ENCODE peak calls at places on chromosomes 3 and 15, in seven cellular contexts. One of them, this sample, is unnamed.

GRCh38 chr15:63121382-63122001 is at the start of gene LACTB:
- DNase-seq in T-helper 1 cell: peak
- DNase-seq in activated CD4-positive, CD25-positive, alpha-beta regulatory T cell: peak
- DNase-seq in left colon: peak
- DNase-seq in H4: peak
- DNase-seq in HuH-7: peak
- DNase-seq in HTR-8/SVneo: peak
- DNase-seq in this sample: peak

GRCh38 chr3:9066775-9067174 is 103.5 kb upstream of the RAD18 start:
- DNase-seq in T-helper 1 cell: no peak
- DNase-seq in activated CD4-positive, CD25-positive, alpha-beta regulatory T cell: no peak
- DNase-seq in left colon: no peak
- DNase-seq in H4: no peak
- DNase-seq in HuH-7: no peak
- DNase-seq in HTR-8/SVneo: no peak
- DNase-seq in this sample: no peak

GRCh38 chr15:98751767-98752166 is 103.4 kb downstream of the IGF1R start:
- DNase-seq in T-helper 1 cell: no peak
- DNase-seq in activated CD4-positive, CD25-positive, alpha-beta regulatory T cell: no peak
- DNase-seq in left colon: no peak
- DNase-seq in H4: no peak
- DNase-seq in HuH-7: no peak
- DNase-seq in HTR-8/SVneo: no peak
- DNase-seq in this sample: no peak

GRCh38 chr3:184485906-184486305 is 75.7 kb upstream of the EPHB3 start:
- DNase-seq in T-helper 1 cell: no peak
- DNase-seq in activated CD4-positive, CD25-positive, alpha-beta regulatory T cell: no peak
- DNase-seq in left colon: no peak
- DNase-seq in H4: no peak
- DNase-seq in HuH-7: no peak
- DNase-seq in HTR-8/SVneo: no peak
- DNase-seq in this sample: no peak

GRCh38 chr15:62845239-62846126 is 197.1 kb upstream of the TPM1 start:
- DNase-seq in T-helper 1 cell: no peak
- DNase-seq in activated CD4-positive, CD25-positive, alpha-beta regulatory T cell: no peak
- DNase-seq in left colon: no peak
- DNase-seq in H4: no peak
- DNase-seq in HuH-7: no peak
- DNase-seq in HTR-8/SVneo: no peak
- DNase-seq in this sample: no peak

GRCh38 chr3:120753831-120754230 is 11.3 kb downstream of the GTF2E1 start:
- DNase-seq in T-helper 1 cell: no peak
- DNase-seq in activated CD4-positive, CD25-positive, alpha-beta regulatory T cell: no peak
- DNase-seq in left colon: no peak
- DNase-seq in H4: no peak
- DNase-seq in HuH-7: no peak
- DNase-seq in HTR-8/SVneo: no peak
- DNase-seq in this sample: no peak

GRCh38 chr3:81437683-81438082 is 323.8 kb downstream of the GBE1 start:
- DNase-seq in T-helper 1 cell: no peak
- DNase-seq in activated CD4-positive, CD25-positive, alpha-beta regulatory T cell: no peak
- DNase-seq in left colon: no peak
- DNase-seq in H4: no peak
- DNase-seq in HuH-7: no peak
- DNase-seq in HTR-8/SVneo: no peak
- DNase-seq in this sample: no peak

GRCh38 chr3:171162986-171163723 is 136.6 kb upstream of the SLC2A2 start:
- DNase-seq in T-helper 1 cell: peak
- DNase-seq in activated CD4-positive, CD25-positive, alpha-beta regulatory T cell: no peak
- DNase-seq in left colon: no peak
- DNase-seq in H4: no peak
- DNase-seq in HuH-7: no peak
- DNase-seq in HTR-8/SVneo: no peak
- DNase-seq in this sample: no peak

GRCh38 chr15:100043732-100044131 is 298.0 kb downstream of the ADAMTS17 start:
- DNase-seq in T-helper 1 cell: peak
- DNase-seq in activated CD4-positive, CD25-positive, alpha-beta regulatory T cell: no peak
- DNase-seq in left colon: no peak
- DNase-seq in H4: no peak
- DNase-seq in HuH-7: no peak
- DNase-seq in HTR-8/SVneo: no peak
- DNase-seq in this sample: no peak

GRCh38 chr3:82927309-82928253 is 1166.1 kb upstream of the GBE1 start:
- DNase-seq in T-helper 1 cell: no peak
- DNase-seq in activated CD4-positive, CD25-positive, alpha-beta regulatory T cell: no peak
- DNase-seq in left colon: no peak
- DNase-seq in H4: no peak
- DNase-seq in HuH-7: no peak
- DNase-seq in HTR-8/SVneo: no peak
- DNase-seq in this sample: no peak

GRCh38 chr15:81813215-81813614 is 232.6 kb downstream of the MEX3B start:
- DNase-seq in T-helper 1 cell: no peak
- DNase-seq in activated CD4-positive, CD25-positive, alpha-beta regulatory T cell: no peak
- DNase-seq in left colon: no peak
- DNase-seq in H4: no peak
- DNase-seq in HuH-7: peak
- DNase-seq in HTR-8/SVneo: peak
- DNase-seq in this sample: peak

GRCh38 chr3:196067439-196067838 is 14.5 kb downstream of the TFRC start:
- DNase-seq in T-helper 1 cell: no peak
- DNase-seq in activated CD4-positive, CD25-positive, alpha-beta regulatory T cell: no peak
- DNase-seq in left colon: no peak
- DNase-seq in H4: no peak
- DNase-seq in HuH-7: no peak
- DNase-seq in HTR-8/SVneo: no peak
- DNase-seq in this sample: no peak

GRCh38 chr3:80285370-80285769 is 517.6 kb upstream of the ROBO1 start:
- DNase-seq in T-helper 1 cell: no peak
- DNase-seq in activated CD4-positive, CD25-positive, alpha-beta regulatory T cell: no peak
- DNase-seq in left colon: no peak
- DNase-seq in H4: peak
- DNase-seq in HuH-7: no peak
- DNase-seq in HTR-8/SVneo: peak
- DNase-seq in this sample: peak

This sample was measured in HEK293T.